ENCODE peak calls at places on chromosomes 2 and 18, in nine cellular contexts. A is heart left ventricle, V is breast epithelium, J is gastrocnemius medialis, L is suprapubic skin, G is A549, O is spleen, R is sigmoid colon, Z is prostate gland. H is an unnamed sample. For H3K4me1, the result is how much of the 10 kb centered on the place peaks cover.

GRCh38 chr18:27656905-27657304 is 471.8 kb upstream of the CHST9 start:
- DNase-seq in V (no peak), G (no peak), L (no peak), J (no peak), R (no peak), A (no peak), O (no peak), Z (no peak), H (no peak)

GRCh38 chr2:174368691-174369090 is 26.8 kb upstream of the SCRN3 start:
- DNase-seq in A (no peak), Z (no peak), R (no peak), L (no peak), O (no peak), G (no peak), V (no peak), J (no peak), H (no peak)

GRCh38 chr2:215881582-215881981 is 131.8 kb downstream of the MREG start:
- DNase-seq in Z (no peak), G (no peak), L (no peak), J (no peak), R (no peak), V (no peak), A (no peak), O (no peak), H (no peak)

GRCh38 chr18:5066380-5066977 is 130.6 kb downstream of the AKAIN1 start:
- DNase-seq in O (no peak), G (no peak), L (no peak), J (no peak), R (no peak), Z (no peak), A (no peak), V (no peak), H (no peak)

GRCh38 chr2:179991344-179991743 is 15.8 kb downstream of the CWC22 start:
- DNase-seq in R (no peak), Z (no peak), A (no peak), V (no peak), O (no peak), J (no peak), L (no peak), G (no peak), H (no peak)

GRCh38 chr2:43031471-43032224 is 194.8 kb downstream of the ZFP36L2 start:
- DNase-seq in L (no peak), Z (no peak), J (no peak), A (no peak), V (no peak), O (peak), G (no peak), R (peak), H (no peak)

GRCh38 chr2:30024281-30024680 is 102.9 kb upstream of the ALK start:
- DNase-seq in A (no peak), O (no peak), L (no peak), R (no peak), Z (no peak), G (no peak), J (no peak), V (no peak), H (no peak)

GRCh38 chr2:60540054-60540453 is 13.4 kb downstream of the BCL11A start:
- DNase-seq in J (no peak), L (no peak), A (no peak), R (no peak), O (no peak), Z (peak), V (no peak), G (no peak), H (no peak)

GRCh38 chr18:7722955-7723354 is 155.8 kb downstream of the PTPRM start:
- DNase-seq in L (no peak), J (no peak), Z (no peak), O (no peak), V (no peak), A (no peak), G (no peak), R (no peak), H (no peak)

GRCh38 chr2:219959471-219959870 is 332.0 kb downstream of the SLC4A3 start:
- DNase-seq in A (no peak), O (no peak), L (no peak), V (no peak), Z (no peak), J (no peak), R (no peak), G (no peak), H (no peak)

GRCh38 chr2:162196611-162197010 is 44.6 kb upstream of the GCG start:
- DNase-seq in J (no peak), A (no peak), V (no peak), O (no peak), L (no peak), Z (no peak), R (no peak), G (no peak), H (no peak)

GRCh38 chr2:6535572-6535971 is 330.1 kb downstream of the CMPK2 start:
- DNase-seq in A (no peak), J (no peak), V (no peak), R (no peak), G (no peak), L (no peak), Z (no peak), O (no peak), H (no peak)

GRCh38 chr2:1825046-1825445 is 80.7 kb upstream of the PXDN start:
- DNase-seq in O (no peak), J (no peak), V (no peak), Z (no peak), L (no peak), G (no peak), R (no peak), A (no peak), H (no peak)

GRCh38 chr18:23311346-23312103 is 141.6 kb upstream of the RIOK3 start:
- DNase-seq in V (no peak), Z (peak), L (no peak), O (no peak), J (no peak), A (peak), R (no peak), G (no peak), H (peak)

GRCh38 chr18:26650310-26651285 is 102.2 kb upstream of the KCTD1 start:
- DNase-seq in R (no peak), Z (no peak), J (no peak), V (no peak), A (no peak), O (no peak), G (no peak), L (no peak), H (no peak)

GRCh38 chr2:191845248-191845715 is 1.6 kb downstream of the CAVIN2 start:
- DNase-seq in Z (no peak), J (no peak), A (peak), L (no peak), V (no peak), G (no peak), O (peak), R (peak), H (no peak)

GRCh38 chr2:7118606-7119503 is 201.6 kb downstream of the RNF144A start:
- DNase-seq in L (no peak), O (no peak), R (no peak), J (no peak), A (no peak), G (peak), Z (no peak), V (no peak), H (no peak)

GRCh38 chr18:22309191-22309590 is 108.5 kb downstream of the CTAGE1 start:
- DNase-seq in Z (no peak), O (no peak), L (no peak), A (no peak), R (no peak), V (no peak), J (no peak), G (no peak), H (no peak)

GRCh38 chr2:71174207-71174606 is 43.8 kb downstream of the MPHOSPH10 start:
- DNase-seq in G (no peak), J (no peak), V (no peak), O (no peak), A (no peak), L (no peak), R (no peak), Z (no peak), H (no peak)

GRCh38 chr2:128513416-128514283 is 195.0 kb upstream of the HS6ST1 start:
- DNase-seq in O (peak), J (no peak), L (no peak), R (no peak), V (no peak), G (no peak), Z (no peak), A (no peak), H (no peak)

GRCh38 chr2:151945186-151945585 is 117.0 kb upstream of the ARL5A start:
- DNase-seq in A (no peak), L (no peak), V (peak), Z (peak), J (no peak), G (no peak), O (no peak), R (no peak), H (no peak)

DNA sequence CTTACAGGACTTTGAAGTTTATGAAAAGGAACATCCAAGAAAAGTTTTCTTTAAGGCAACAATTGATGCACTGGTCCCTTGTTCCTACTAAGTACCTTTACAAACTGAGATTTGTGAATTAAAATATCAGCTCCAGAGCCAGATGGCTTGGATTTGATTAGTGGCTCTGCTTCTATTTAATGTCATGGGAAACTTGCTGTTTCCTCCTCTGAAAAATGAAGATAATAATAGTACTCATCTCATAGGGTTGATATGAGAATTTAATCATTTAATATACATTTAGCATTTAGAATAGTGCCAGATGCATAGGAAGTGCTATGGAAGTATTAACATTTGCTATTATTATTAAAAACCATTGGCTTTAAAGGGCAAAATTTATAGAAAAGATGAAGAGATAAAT is 2.6 kb upstream of the GAREM1 start:
- DNase-seq in G (no peak), V (no peak), J (no peak), Z (no peak), A (no peak), O (no peak), L (no peak), R (no peak), H (no peak)
- H3K4me1 ChIP-seq in G (under half), V (under half), J (under half), Z (under half), A (under half), O (under half), L (under half), R (under half), H (under half)

GRCh38 chr2:134118279-134119116 is 135.4 kb upstream of the MGAT5 start:
- DNase-seq in R (peak), L (peak), J (peak), G (peak), A (peak), Z (peak), O (peak), V (peak), H (peak)

GRCh38 chr2:134119672-134120159 is 134.2 kb upstream of the MGAT5 start:
- DNase-seq in L (peak), R (peak), O (peak), G (peak), J (peak), A (peak), Z (peak), V (peak), H (peak)

GRCh38 chr2:134117651-134118050 is 136.2 kb upstream of the MGAT5 start:
- DNase-seq in G (no peak), J (no peak), R (no peak), V (no peak), O (no peak), Z (no peak), L (no peak), A (no peak), H (no peak)

GRCh38 chr2:134120160-134120717 is 133.6 kb upstream of the MGAT5 start:
- DNase-seq in Z (no peak), L (no peak), V (no peak), O (peak), A (no peak), J (no peak), G (no peak), R (no peak), H (no peak)

DNA sequence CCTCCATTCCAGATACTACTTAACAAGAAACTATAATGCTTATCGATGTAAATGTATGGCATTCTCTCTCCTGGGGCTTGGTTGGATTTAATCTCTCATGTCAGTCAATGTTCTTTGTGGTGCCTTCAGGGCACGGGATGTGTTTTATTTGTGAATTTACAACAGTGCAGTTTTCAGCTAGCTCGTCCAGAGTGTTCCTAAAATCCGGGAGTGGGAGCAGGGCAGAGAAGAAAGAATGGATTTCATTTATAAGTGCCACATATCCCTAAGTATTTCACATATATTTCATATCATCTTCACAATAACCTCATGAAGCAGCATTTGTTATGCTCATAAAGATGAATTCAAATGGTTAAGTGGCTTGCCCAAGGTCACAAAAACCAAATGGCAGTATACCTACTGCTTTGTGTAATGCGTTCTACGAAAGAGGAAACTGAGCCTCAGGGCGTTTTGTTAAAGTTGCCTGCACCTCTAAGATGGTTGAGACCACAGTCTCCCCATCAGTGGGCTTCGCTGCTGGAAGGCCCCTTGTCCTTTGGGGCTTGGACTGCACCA is 134.7 kb upstream of the MGAT5 start:
- DNase-seq in J (no peak), A (no peak), Z (no peak), G (no peak), R (no peak), V (no peak), L (no peak), O (no peak), H (no peak)
- H3K27ac ChIP-seq in J (peak), A (peak), Z (no peak), G (peak), R (peak), V (peak), L (peak), O (peak), H (peak)

DNA sequence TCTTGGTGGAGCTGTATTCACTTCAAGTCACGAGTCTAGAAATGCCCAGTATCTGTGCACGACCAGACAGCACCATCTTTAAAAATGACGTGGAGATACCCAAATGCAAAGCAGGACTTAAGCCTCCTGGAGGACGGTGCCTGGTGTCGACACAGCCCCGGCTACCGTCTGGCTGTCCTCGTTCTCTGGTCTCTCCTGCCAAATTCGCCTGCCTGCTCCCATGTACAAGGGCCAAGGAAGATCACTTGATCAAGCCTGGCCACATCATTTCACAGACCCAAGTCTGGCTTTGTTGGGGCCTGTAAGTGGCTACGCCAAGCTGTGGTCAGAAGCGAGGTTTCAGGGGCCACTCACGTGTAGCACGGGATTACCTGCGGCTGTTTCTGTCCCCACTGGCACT is 9.4 kb downstream of the ODC1 start:
- DNase-seq in V (no peak), G (no peak), R (no peak), L (no peak), Z (no peak), O (no peak), A (no peak), J (peak), H (no peak)
- TF ChIP-seq POLR2A in V (no peak), G (no peak), R (no peak), L (no peak), Z (no peak), O (no peak), A (no peak), J (no peak), H (no peak)

DNA sequence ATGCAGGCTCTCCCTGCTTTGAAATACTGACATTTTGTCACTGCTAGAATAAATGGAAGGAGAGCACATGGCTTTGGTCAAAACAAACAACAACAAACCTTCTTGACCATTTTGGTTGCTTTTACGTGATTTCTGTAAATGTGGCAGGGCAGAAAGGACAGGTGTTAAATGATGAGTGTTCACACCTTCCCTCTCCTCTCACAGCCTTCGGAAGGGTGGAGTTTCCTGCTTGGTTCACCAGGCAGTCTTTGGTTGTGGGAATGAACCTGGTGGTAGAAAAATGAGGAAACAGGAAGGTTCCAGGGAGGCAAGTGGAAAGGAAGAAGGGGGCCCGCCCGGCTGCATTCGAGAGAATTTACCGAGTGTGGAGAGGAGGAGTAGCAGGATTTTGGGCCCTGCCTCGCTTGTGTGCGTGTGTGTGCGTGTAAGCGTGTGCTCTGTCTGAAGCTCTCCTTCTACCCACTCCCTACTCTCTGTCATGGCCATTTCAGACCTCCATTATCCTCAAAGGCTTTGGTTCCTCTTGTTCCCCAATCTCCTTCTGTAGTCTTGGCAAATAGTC is 23.7 kb upstream of the SPP2 start:
- DNase-seq in Z (no peak), V (no peak), A (no peak), L (no peak), G (no peak), O (no peak), R (no peak), J (no peak), H (no peak)
- H3K4me1 ChIP-seq in Z (under half), V (under half), A (under half), L (under half), G (under half), O (under half), R (under half), J (under half), H (under half)

DNA sequence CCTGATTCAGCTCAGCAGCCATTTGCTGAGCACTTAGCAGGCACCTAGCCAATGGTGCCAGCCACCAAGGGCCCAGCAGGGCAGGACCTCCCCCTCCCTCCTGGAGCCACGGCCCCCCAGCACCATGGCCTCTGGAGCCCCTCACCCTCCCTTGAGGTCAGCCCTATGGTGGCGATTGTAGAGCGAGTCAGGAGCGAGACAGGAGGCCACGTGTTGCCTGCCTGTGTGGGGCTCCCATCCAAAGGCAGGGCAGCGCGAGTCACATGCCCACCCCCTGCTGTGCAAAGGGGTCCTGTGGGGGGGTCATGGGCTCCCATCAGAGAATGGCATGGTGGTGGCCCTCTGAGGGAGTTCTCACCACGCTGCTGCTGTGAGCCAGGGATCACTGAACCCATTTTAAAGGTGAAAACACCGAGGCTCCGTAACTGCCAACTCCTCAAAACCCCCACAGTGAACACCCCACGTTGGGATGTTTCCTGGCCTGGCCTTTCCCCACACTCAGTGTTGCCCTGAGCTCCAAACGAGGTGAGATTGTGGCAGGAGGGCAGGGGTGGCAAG is 35.6 kb downstream of the RAMP1 start:
- DNase-seq in A (no peak), G (no peak), L (no peak), O (peak), V (no peak), R (peak), J (no peak), Z (no peak), H (no peak)
- H3K27ac ChIP-seq in A (peak), G (no peak), L (peak), O (no peak), V (no peak), R (peak), J (peak), Z (peak), H (no peak)

H was measured in upper lobe of left lung.